ENCODE peak calls at places on chromosomes 1 and 21, in ten cellular contexts. Z is AG10803, S is pancreas, O is BJ, L is A549, X is mammary epithelial cell, D is IMR-90, R is RWPE2, H is tibial nerve, F is fibroblast of lung. B is an unnamed sample.

GRCh38 chr1:90393025-90393424 is 324.1 kb downstream of the BARHL2 start:
- DNase-seq in Z (no peak), S (no peak), O (no peak), L (no peak), X (peak), D (peak), R (no peak), H (no peak), F (no peak), B (no peak)

GRCh38 chr1:147598631-147599361 is 57.5 kb downstream of the BCL9 start:
- DNase-seq in Z (no peak), S (peak), O (no peak), L (no peak), X (no peak), D (peak), R (no peak), H (no peak), F (no peak), B (peak)

GRCh38 chr1:147852706-147853225 is 49.8 kb upstream of the GJA8 start:
- DNase-seq in Z (peak), S (no peak), O (no peak), L (no peak), X (no peak), D (no peak), R (no peak), H (no peak), F (no peak), B (no peak)

GRCh38 chr1:184051138-184051484 is 419 bp upstream of the TSEN15 start:
- DNase-seq in Z (peak), S (no peak), O (no peak), L (no peak), X (no peak), D (no peak), R (no peak), H (no peak), F (no peak), B (no peak)

GRCh38 chr1:31931241-31932225 is 6.6 kb downstream of the PTP4A2 start:
- DNase-seq in Z (peak), S (no peak), O (no peak), L (no peak), X (peak), D (peak), R (no peak), H (no peak), F (peak), B (no peak)

GRCh38 chr1:54255026-54255425 is 55.1 kb downstream of the MRPL37 start:
- DNase-seq in Z (peak), S (no peak), O (no peak), L (no peak), X (no peak), D (peak), R (no peak), H (no peak), F (peak), B (no peak)

GRCh38 chr1:89390707-89391106 is 26.8 kb downstream of the GBP6 start:
- DNase-seq in Z (no peak), S (no peak), O (no peak), L (no peak), X (no peak), D (no peak), R (no peak), H (no peak), F (no peak), B (no peak)

GRCh38 chr1:235297579-235297978 is 30.4 kb downstream of the ARID4B start:
- DNase-seq in Z (no peak), S (no peak), O (no peak), L (no peak), X (peak), D (peak), R (no peak), H (no peak), F (no peak), B (no peak)

GRCh38 chr21:37032877-37033471 is 26.5 kb downstream of the RIPPLY3 start:
- DNase-seq in Z (peak), S (no peak), O (peak), L (peak), X (peak), D (peak), R (no peak), H (no peak), F (peak), B (no peak)

GRCh38 chr1:101317590-101317989 is 80.8 kb downstream of the S1PR1 start:
- DNase-seq in Z (no peak), S (no peak), O (no peak), L (no peak), X (no peak), D (no peak), R (no peak), H (no peak), F (no peak), B (no peak)

GRCh38 chr1:153663211-153663610 is 4.7 kb downstream of the SNAPIN start:
- DNase-seq in Z (peak), S (no peak), O (no peak), L (no peak), X (peak), D (peak), R (no peak), H (no peak), F (peak), B (no peak)

GRCh38 chr1:41245659-41246058 is 3.6 kb upstream of the SCMH1 start:
- DNase-seq in Z (no peak), S (no peak), O (no peak), L (no peak), X (peak), D (peak), R (no peak), H (no peak), F (no peak), B (no peak)

GRCh38 chr1:185846672-185847440 is 112.7 kb downstream of the HMCN1 start:
- DNase-seq in Z (peak), S (no peak), O (no peak), L (no peak), X (peak), D (peak), R (no peak), H (no peak), F (no peak), B (no peak)

GRCh38 chr1:239874831-239875230 is 216.9 kb upstream of the FMN2 start:
- DNase-seq in Z (no peak), S (no peak), O (no peak), L (no peak), X (no peak), D (no peak), R (no peak), H (no peak), F (no peak), B (no peak)

GRCh38 chr1:24195146-24195545 is 8.1 kb upstream of the IFNLR1 start:
- DNase-seq in Z (no peak), S (no peak), O (no peak), L (no peak), X (peak), D (peak), R (no peak), H (no peak), F (no peak), B (no peak)

GRCh38 chr1:61481313-61481712 is 243.6 kb downstream of the TM2D1 start:
- DNase-seq in Z (no peak), S (no peak), O (peak), L (peak), X (peak), D (no peak), R (peak), H (no peak), F (no peak), B (no peak)

GRCh38 chr1:64755356-64755755 is 10.5 kb downstream of the RAVER2 start:
- DNase-seq in Z (no peak), S (no peak), O (no peak), L (no peak), X (no peak), D (no peak), R (no peak), H (no peak), F (no peak), B (no peak)

GRCh38 chr21:31530918-31531705 is 128.4 kb upstream of the SOD1 start:
- DNase-seq in Z (no peak), S (peak), O (no peak), L (no peak), X (no peak), D (no peak), R (no peak), H (no peak), F (no peak), B (no peak)

GRCh38 chr21:44930543-44930981 is 9.3 kb upstream of the SLX9 start:
- DNase-seq in Z (peak), S (peak), O (no peak), L (no peak), X (no peak), D (no peak), R (no peak), H (no peak), F (no peak), B (no peak)

GRCh38 chr1:234994411-234995295 is 134.0 kb downstream of the TOMM20 start:
- DNase-seq in Z (no peak), S (no peak), O (no peak), L (no peak), X (no peak), D (no peak), R (no peak), H (no peak), F (no peak), B (no peak)

GRCh38 chr21:45976666-45977335 is 4.8 kb upstream of the COL6A1 start:
- DNase-seq in Z (no peak), S (no peak), O (no peak), L (no peak), X (no peak), D (no peak), R (no peak), H (no peak), F (no peak), B (peak)

GRCh38 chr1:30680879-30681278 is 42.5 kb downstream of the MATN1 start:
- DNase-seq in Z (no peak), S (no peak), O (no peak), L (no peak), X (no peak), D (no peak), R (peak), H (no peak), F (no peak), B (no peak)

GRCh38 chr1:178578541-178578940 is 65.6 kb downstream of the TEX35 start:
- DNase-seq in Z (no peak), S (no peak), O (no peak), L (no peak), X (no peak), D (no peak), R (no peak), H (no peak), F (no peak), B (no peak)

GRCh38 chr1:81410919-81411318 is 389.8 kb upstream of the ADGRL2 start:
- DNase-seq in Z (no peak), S (no peak), O (no peak), L (no peak), X (no peak), D (no peak), R (no peak), H (no peak), F (no peak), B (no peak)

GRCh38 chr1:85460555-85461088 is 4.3 kb downstream of the DDAH1 start:
- DNase-seq in Z (no peak), S (no peak), O (no peak), L (no peak), X (no peak), D (no peak), R (no peak), H (no peak), F (no peak), B (no peak)

GRCh38 chr1:37621326-37621870 is 13.3 kb downstream of the RSPO1 start:
- DNase-seq in Z (peak), S (no peak), O (no peak), L (no peak), X (no peak), D (no peak), R (no peak), H (no peak), F (no peak), B (no peak)

GRCh38 chr1:185861630-185862029 is 127.4 kb downstream of the HMCN1 start:
- DNase-seq in Z (no peak), S (no peak), O (no peak), L (peak), X (no peak), D (peak), R (no peak), H (no peak), F (no peak), B (no peak)

GRCh38 chr1:172789840-172790239 is 130.9 kb downstream of the FASLG start:
- DNase-seq in Z (no peak), S (no peak), O (no peak), L (no peak), X (no peak), D (no peak), R (no peak), H (no peak), F (no peak), B (no peak)

GRCh38 chr1:181517181-181517875 is 34.0 kb downstream of the CACNA1E start:
- DNase-seq in Z (no peak), S (no peak), O (no peak), L (no peak), X (no peak), D (no peak), R (no peak), H (no peak), F (no peak), B (no peak)

GRCh38 chr1:35807614-35808375 is at the start of gene AGO4:
- DNase-seq in Z (peak), S (peak), O (no peak), L (peak), X (peak), D (peak), R (no peak), H (no peak), F (peak), B (peak)

GRCh38 chr21:44525431-44526095 is 14.4 kb downstream of the KRTAP10-1 start:
- DNase-seq in Z (no peak), S (no peak), O (no peak), L (no peak), X (no peak), D (no peak), R (peak), H (no peak), F (no peak), B (no peak)

GRCh38 chr1:53485478-53486394 is 26.5 kb downstream of the DMRTB1 start:
- DNase-seq in Z (peak), S (no peak), O (no peak), L (peak), X (peak), D (peak), R (no peak), H (peak), F (peak), B (peak)

GRCh38 chr1:29518183-29518835 is 282.0 kb downstream of the PTPRU start:
- DNase-seq in Z (no peak), S (no peak), O (no peak), L (no peak), X (no peak), D (no peak), R (peak), H (no peak), F (no peak), B (no peak)

GRCh38 chr1:241774017-241774416 is 74.0 kb upstream of the EXO1 start:
- DNase-seq in Z (no peak), S (no peak), O (no peak), L (no peak), X (no peak), D (no peak), R (no peak), H (no peak), F (no peak), B (no peak)

GRCh38 chr1:219567341-219567947 is 45.5 kb downstream of the ZC3H11B start:
- DNase-seq in Z (peak), S (no peak), O (no peak), L (peak), X (peak), D (peak), R (no peak), H (no peak), F (peak), B (no peak)

GRCh38 chr1:114550336-114550735 is 31.1 kb downstream of the BCAS2 start:
- DNase-seq in Z (no peak), S (no peak), O (no peak), L (no peak), X (no peak), D (no peak), R (no peak), H (no peak), F (no peak), B (no peak)

GRCh38 chr21:41170442-41170841 is 2.5 kb downstream of the BACE2 start:
- DNase-seq in Z (peak), S (no peak), O (no peak), L (peak), X (peak), D (peak), R (no peak), H (no peak), F (peak), B (no peak)
- TF ChIP-seq CTCF in Z (peak), S (peak), O (peak), L (peak), X (peak), D (peak), R (peak), H (peak), F (peak), B (no peak)

DNA sequence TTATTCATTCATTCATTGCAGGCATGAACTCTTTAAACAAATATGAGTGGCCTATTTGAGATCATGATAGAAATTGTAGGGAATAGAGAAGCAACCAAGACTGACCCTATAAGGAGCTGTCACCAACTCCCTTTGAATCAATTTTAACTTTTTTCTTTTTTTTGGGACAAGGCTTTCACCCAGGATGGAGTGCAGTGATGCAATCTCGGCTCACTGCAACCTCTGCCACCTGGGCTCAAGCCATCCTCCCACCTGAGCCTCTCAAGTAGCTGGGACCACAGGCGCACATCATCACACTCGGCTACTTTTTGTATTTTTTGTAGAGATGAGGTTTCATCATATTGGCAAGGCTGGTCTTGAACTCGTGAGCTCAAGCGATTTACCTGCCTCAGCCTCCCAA is 17.1 kb upstream of the ATP5PO start:
- DNase-seq in Z (no peak), S (no peak), O (no peak), L (no peak), X (no peak), D (no peak), R (no peak), H (no peak), F (no peak), B (no peak)
- H3K4me3 ChIP-seq in Z (no peak), S (peak), O (no peak), L (no peak), X (peak), D (no peak), R (peak), H (peak), F (no peak), B (peak)

GRCh38 chr1:26580116-26580515 is 50.6 kb downstream of the RPS6KA1 start:
- DNase-seq in Z (no peak), S (no peak), O (no peak), L (no peak), X (no peak), D (no peak), R (no peak), H (no peak), F (no peak), B (no peak)

GRCh38 chr1:26581287-26581651 is 51.7 kb downstream of the RPS6KA1 start:
- DNase-seq in Z (no peak), S (no peak), O (no peak), L (no peak), X (no peak), D (no peak), R (no peak), H (no peak), F (no peak), B (no peak)

GRCh38 chr1:26582053-26582835 is 52.7 kb downstream of the RPS6KA1 start:
- DNase-seq in Z (no peak), S (no peak), O (no peak), L (no peak), X (no peak), D (no peak), R (no peak), H (no peak), F (no peak), B (no peak)

GRCh38 chr1:26582836-26583460 is 53.4 kb downstream of the RPS6KA1 start:
- DNase-seq in Z (peak), S (no peak), O (peak), L (no peak), X (peak), D (peak), R (no peak), H (peak), F (peak), B (no peak)

DNA sequence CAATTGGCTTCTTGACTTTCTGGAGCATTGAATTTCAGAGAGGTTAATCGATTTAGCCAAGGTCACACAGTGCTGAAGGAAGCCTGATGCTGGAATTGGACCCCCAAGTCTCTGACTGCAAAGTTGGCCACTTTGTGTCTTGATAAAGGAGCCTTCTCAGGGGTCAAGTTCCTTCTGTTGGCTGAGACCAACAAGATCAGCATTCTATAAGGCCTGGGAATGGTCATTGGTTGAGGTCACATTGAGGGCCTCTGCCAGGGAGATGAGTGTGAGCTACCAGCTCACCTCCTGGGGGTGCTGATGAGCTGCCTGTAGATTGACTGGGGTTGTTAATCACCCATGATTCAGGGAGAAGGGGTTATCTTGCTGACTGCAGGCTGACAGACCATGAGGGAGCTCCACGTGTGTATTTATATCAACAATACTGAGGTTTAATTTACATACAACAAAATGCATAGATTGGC is 54.5 kb downstream of the RPS6KA1 start:
- DNase-seq in Z (no peak), S (no peak), O (no peak), L (peak), X (no peak), D (no peak), R (no peak), H (no peak), F (no peak), B (no peak)
- TF ChIP-seq CTCF in Z (no peak), S (no peak), O (no peak), L (no peak), X (peak), D (peak), R (no peak), H (no peak), F (no peak), B (no peak)

GRCh38 chr1:2583871-2584341 is 2.7 kb upstream of the PRXL2B start:
- DNase-seq in Z (no peak), S (peak), O (no peak), L (peak), X (no peak), D (peak), R (no peak), H (no peak), F (peak), B (no peak)
- H3K4me3 ChIP-seq in Z (no peak), S (no peak), O (no peak), L (no peak), X (no peak), D (no peak), R (no peak), H (no peak), F (no peak), B (no peak)

B was measured in coronary artery.